ENCODE peak calls at places on chromosomes 11 and 22, in six cellular contexts. O, V, A, G, N and E are unnamed samples.

GRCh38 chr22:48350456-48350855 is 1477.2 kb downstream of the BRD1 start:
- DNase-seq in O (no peak), V (no peak), A (no peak), G (no peak), N (no peak), E (no peak)

GRCh38 chr11:126378763-126379162 is 23.3 kb downstream of the ST3GAL4 start:
- DNase-seq in O (no peak), V (no peak), A (peak; percentile 70), G (no peak), N (no peak), E (no peak)

GRCh38 chr11:44229003-44229570 is 80.9 kb downstream of the ALX4 start:
- DNase-seq in O (no peak), V (peak; percentile 48), A (no peak), G (no peak), N (no peak), E (no peak)

GRCh38 chr22:49011379-49011768 is 816.3 kb downstream of the BRD1 start:
- DNase-seq in O (no peak), V (no peak), A (no peak), G (no peak), N (no peak), E (no peak)

GRCh38 chr22:48506506-48507145 is 1321.0 kb downstream of the BRD1 start:
- DNase-seq in O (no peak), V (no peak), A (no peak), G (no peak), N (no peak), E (no peak)

GRCh38 chr11:110251837-110252236 is 44.6 kb downstream of the RDX start:
- DNase-seq in O (no peak), V (peak; percentile 86), A (peak; percentile 43), G (peak; percentile 53), N (no peak), E (no peak)

GRCh38 chr11:45665933-45666647 is 668 bp upstream of the CHST1 start:
- DNase-seq in O (no peak), V (no peak), A (peak; percentile 18), G (no peak), N (no peak), E (no peak)

GRCh38 chr11:17793642-17794170 is 59.1 kb downstream of the KCNC1 start:
- DNase-seq in O (no peak), V (no peak), A (no peak), G (no peak), N (no peak), E (no peak)

GRCh38 chr11:104120493-104121200 is 43.3 kb downstream of the PDGFD start:
- DNase-seq in O (no peak), V (no peak), A (no peak), G (peak; percentile 4), N (no peak), E (no peak)

GRCh38 chr22:29079218-29079901 is 6.5 kb downstream of the KREMEN1 start:
- DNase-seq in O (no peak), V (no peak), A (no peak), G (no peak), N (no peak), E (no peak)

GRCh38 chr11:118194835-118195627 is 18.6 kb upstream of the SCN2B start:
- DNase-seq in O (no peak), V (peak; percentile 98), A (peak; percentile 87), G (peak; percentile 79), N (no peak), E (no peak)

GRCh38 chr11:83583953-83584352 is 297.8 kb upstream of the CCDC90B start:
- DNase-seq in O (no peak), V (peak; percentile 62), A (peak; percentile 34), G (peak; percentile 14), N (no peak), E (no peak)

GRCh38 chr11:104122008-104122635 is 41.8 kb downstream of the PDGFD start:
- DNase-seq in O (no peak), V (no peak), A (no peak), G (no peak), N (no peak), E (no peak)

GRCh38 chr11:64799925-64800632 is 2.9 kb downstream of the MAP4K2 start:
- DNase-seq in O (no peak), V (no peak), A (no peak), G (no peak), N (no peak), E (no peak)

GRCh38 chr11:18750944-18751343 is 25.0 kb upstream of the IGSF22 start:
- DNase-seq in O (no peak), V (no peak), A (no peak), G (no peak), N (no peak), E (no peak)

GRCh38 chr11:62472063-62472884 is 53.4 kb downstream of the SCGB1A1 start:
- DNase-seq in O (no peak), V (peak; percentile 28), A (peak; percentile 74), G (peak; percentile 56), N (no peak), E (no peak)

GRCh38 chr11:116170526-116171120 is 602.2 kb downstream of the BUD13 start:
- DNase-seq in O (no peak), V (no peak), A (no peak), G (no peak), N (no peak), E (no peak)

GRCh38 chr11:74506823-74507222 is 13.3 kb upstream of the LIPT2 start:
- DNase-seq in O (no peak), V (peak; percentile 22), A (no peak), G (no peak), N (no peak), E (no peak)

GRCh38 chr11:76889414-76889975 is 28.8 kb downstream of the ACER3 start:
- DNase-seq in O (no peak), V (no peak), A (peak; percentile 11), G (no peak), N (no peak), E (no peak)

GRCh38 chr11:27497284-27497866 is 9.2 kb downstream of the LIN7C start:
- DNase-seq in O (peak; percentile 23), V (peak; percentile 37), A (peak; percentile 45), G (peak; percentile 39), N (no peak), E (no peak)

GRCh38 chr11:67646535-67647336 is 3.8 kb downstream of the ACY3 start:
- DNase-seq in O (peak; percentile 71), V (no peak), A (no peak), G (no peak), N (peak; percentile 45), E (no peak)

GRCh38 chr11:20669833-20670684 is 673 bp downstream of the NELL1 start:
- DNase-seq in O (no peak), V (no peak), A (no peak), G (no peak), N (no peak), E (no peak)

GRCh38 chr11:63710476-63711217 is 29.3 kb downstream of the RTN3 start:
- DNase-seq in O (no peak), V (no peak), A (peak; percentile 82), G (no peak), N (no peak), E (no peak)

GRCh38 chr11:8068605-8069221 is 12.3 kb upstream of the TUB start:
- DNase-seq in O (no peak), V (no peak), A (peak; percentile 92), G (peak; percentile 89), N (no peak), E (no peak)

GRCh38 chr11:70901951-70902521 is 350.3 kb downstream of the SHANK2 start:
- DNase-seq in O (no peak), V (no peak), A (no peak), G (no peak), N (no peak), E (no peak)

GRCh38 chr11:45023065-45023365 is 72.3 kb upstream of the TP53I11 start:
- DNase-seq in O (no peak), V (no peak), A (no peak), G (no peak), N (no peak), E (no peak)

GRCh38 chr22:46390652-46391301 is 55.3 kb downstream of the TRMU start:
- DNase-seq in O (no peak), V (peak; percentile 73), A (peak; percentile 68), G (no peak), N (no peak), E (no peak)

GRCh38 chr11:69841859-69842698 is 22.9 kb upstream of the FGF3 start:
- DNase-seq in O (peak; percentile 38), V (no peak), A (no peak), G (no peak), N (no peak), E (no peak)

GRCh38 chr11:77698896-77699295 is 61.3 kb upstream of the CLNS1A start:
- DNase-seq in O (no peak), V (no peak), A (no peak), G (no peak), N (no peak), E (no peak)

GRCh38 chr11:16015736-16016135 is 340.6 kb downstream of the SOX6 start:
- DNase-seq in O (no peak), V (no peak), A (no peak), G (no peak), N (no peak), E (no peak)

GRCh38 chr22:18950141-18950540 is 14.0 kb upstream of the PRODH start:
- DNase-seq in O (no peak), V (no peak), A (no peak), G (no peak), N (no peak), E (no peak)

GRCh38 chr11:134045799-134046635 is 22.9 kb upstream of the JAM3 start:
- DNase-seq in O (no peak), V (peak; percentile 34), A (no peak), G (no peak), N (no peak), E (no peak)

GRCh38 chr22:40484906-40485660 is 114.7 kb downstream of the SGSM3 start:
- DNase-seq in O (no peak), V (peak; percentile 20), A (peak; percentile 65), G (no peak), N (no peak), E (no peak)

GRCh38 chr22:46934746-46935491 is 172.5 kb downstream of the TBC1D22A start:
- DNase-seq in O (no peak), V (peak; percentile 98), A (peak; percentile 90), G (peak; percentile 90), N (peak; percentile 31), E (peak; percentile 12)

GRCh38 chr11:74702383-74703007 is 28.7 kb downstream of the CHRDL2 start:
- DNase-seq in O (peak; percentile 73), V (peak; percentile 72), A (peak; percentile 74), G (peak; percentile 60), N (peak; percentile 30), E (no peak)

GRCh38 chr11:73193251-73194033 is 24.6 kb upstream of the P2RY2 start:
- DNase-seq in O (no peak), V (peak; percentile 36), A (no peak), G (no peak), N (no peak), E (no peak)